ENCODE peak calls at places on chromosome 3, in seven cellular contexts. Q is HAP-1; W is psoas muscle; X is dermis blood vessel endothelial cell; S is activated naive CD4-positive, alpha-beta T cell treated with anti-CD3 and anti-CD28 coated beads, Interleukin-2, amount 10 ng/mL, durations not matched to agents 7 days and 5 days; U is GM12865; K is RWPE1. D is an unnamed sample.

GRCh38 chr3:187367561-187368103 is 553 bp upstream of the RTP4 start:
- DNase-seq in U (no peak), S (peak; percentile 32), K (no peak), Q (no peak), X (no peak), W (peak; percentile 49), D (no peak)

GRCh38 chr3:128572644-128573105 is 77.9 kb downstream of the RPN1 start:
- DNase-seq in W (no peak), K (no peak), S (peak; percentile 52), U (peak; percentile 38), X (no peak), Q (peak; percentile 58), D (no peak)

GRCh38 chr3:9402410-9403228 is 5.2 kb downstream of the SETD5 start:
- DNase-seq in X (no peak), K (no peak), Q (peak; percentile 93), U (no peak), S (no peak), W (no peak), D (peak; percentile 43)

GRCh38 chr3:23954144-23954543 is 9.1 kb downstream of the NR1D2 start:
- DNase-seq in S (no peak), Q (no peak), K (no peak), U (no peak), X (no peak), W (no peak), D (no peak)

GRCh38 chr3:150292891-150293290 is 115.2 kb upstream of the TSC22D2 start:
- DNase-seq in S (no peak), W (no peak), X (no peak), U (no peak), Q (no peak), K (no peak), D (peak; percentile 90)

GRCh38 chr3:14521611-14522010 is 18.5 kb downstream of the GRIP2 start:
- DNase-seq in W (peak; percentile 49), K (no peak), Q (no peak), S (no peak), X (no peak), U (no peak), D (no peak)

GRCh38 chr3:151124476-151124875 is 39.0 kb downstream of the MED12L start:
- DNase-seq in S (no peak), U (no peak), W (no peak), X (no peak), K (peak; percentile 30), Q (no peak), D (no peak)

GRCh38 chr3:194133661-194134230 is 2.2 kb upstream of the HES1 start:
- DNase-seq in Q (peak; percentile 63), W (peak; percentile 82), K (peak; percentile 29), S (peak; percentile 29), U (no peak), X (peak; percentile 79), D (peak; percentile 71)

GRCh38 chr3:189272500-189273119 is 100.8 kb downstream of the TPRG1 start:
- DNase-seq in S (no peak), X (no peak), W (no peak), K (no peak), U (peak; percentile 30), Q (no peak), D (no peak)

GRCh38 chr3:194671511-194671899 is 486 bp downstream of the LSG1 start:
- DNase-seq in X (peak; percentile 70), K (peak; percentile 48), U (peak; percentile 53), W (no peak), S (peak; percentile 44), Q (peak; percentile 34), D (peak; percentile 40)

GRCh38 chr3:64612082-64612860 is 75.5 kb downstream of the ADAMTS9 start:
- DNase-seq in S (no peak), U (peak; percentile 3), W (no peak), K (no peak), Q (no peak), X (no peak), D (peak; percentile 23)

GRCh38 chr3:4884901-4885300 is 94.3 kb upstream of the BHLHE40 start:
- DNase-seq in Q (no peak), S (no peak), K (no peak), X (no peak), U (no peak), W (no peak), D (no peak)

GRCh38 chr3:45100998-45101407 is 45.2 kb downstream of the CDCP1 start:
- DNase-seq in S (no peak), Q (no peak), W (no peak), U (no peak), X (no peak), K (no peak), D (peak; percentile 4)

GRCh38 chr3:48413611-48414010 is 16.3 kb downstream of the PLXNB1 start:
- DNase-seq in Q (no peak), S (no peak), X (no peak), K (no peak), U (no peak), W (peak; percentile 49), D (no peak)

GRCh38 chr3:37899101-37899707 is 37.5 kb downstream of the CTDSPL start:
- DNase-seq in W (no peak), X (no peak), U (peak; percentile 78), Q (no peak), K (no peak), S (no peak), D (no peak)

GRCh38 chr3:47610572-47610971 is 31.9 kb upstream of the CSPG5 start:
- DNase-seq in U (no peak), K (no peak), S (no peak), X (no peak), W (no peak), Q (no peak), D (no peak)